ENCODE peak calls at places on chromosomes 16 and 17, in six cellular contexts. O is neuronal stem cell, X is IMR-90, M is H9, A is H1, L is trophoblast cell. H is an unnamed sample.

GRCh38 chr16:11354733-11355574 is 9.7 kb downstream of the RMI2 start:
- DNase-seq in L (no peak), X (peak; percentile 92), A (no peak), O (no peak), M (no peak), H (peak; percentile 73)

GRCh38 chr17:63774982-63775290 is 966 bp downstream of the DDX42 start:
- DNase-seq in A (no peak), O (no peak), L (no peak), M (no peak), X (peak; percentile 21), H (peak; percentile 41)

GRCh38 chr17:48930435-48930873 is 14.2 kb downstream of the SNF8 start:
- DNase-seq in X (no peak), O (no peak), A (no peak), M (no peak), L (no peak), H (no peak)

GRCh38 chr16:28182183-28182582 is 29.6 kb downstream of the XPO6 start:
- DNase-seq in X (peak; percentile 66), A (no peak), O (no peak), M (no peak), L (peak; percentile 20), H (peak; percentile 45)

GRCh38 chr17:31825961-31826691 is 32.9 kb downstream of the COPRS start:
- DNase-seq in X (peak; percentile 34), M (no peak), O (no peak), A (no peak), L (no peak), H (no peak)

GRCh38 chr16:70472786-70473433 is 18.5 kb downstream of the FCSK start:
- DNase-seq in M (no peak), L (no peak), A (no peak), X (no peak), O (no peak), H (no peak)

GRCh38 chr17:7122386-7122785 is 7.8 kb upstream of the ASGR2 start:
- DNase-seq in A (no peak), L (no peak), O (no peak), M (no peak), X (peak; percentile 28), H (no peak)

GRCh38 chr17:59725691-59726090 is 18.2 kb downstream of the VMP1 start:
- DNase-seq in M (no peak), X (no peak), L (no peak), O (no peak), A (no peak), H (no peak)

GRCh38 chr17:59675231-59675630 is 32.0 kb downstream of the PTRH2 start:
- DNase-seq in A (no peak), X (no peak), M (no peak), O (no peak), L (no peak), H (no peak)

GRCh38 chr17:3867106-3867505 is 21.1 kb upstream of the NCBP3 start:
- DNase-seq in M (no peak), A (no peak), L (no peak), X (no peak), O (no peak), H (no peak)

GRCh38 chr16:25126820-25127232 is 15.3 kb downstream of the LCMT1 start:
- DNase-seq in M (no peak), O (no peak), A (no peak), X (peak; percentile 91), L (peak; percentile 16), H (peak; percentile 72)

DNA sequence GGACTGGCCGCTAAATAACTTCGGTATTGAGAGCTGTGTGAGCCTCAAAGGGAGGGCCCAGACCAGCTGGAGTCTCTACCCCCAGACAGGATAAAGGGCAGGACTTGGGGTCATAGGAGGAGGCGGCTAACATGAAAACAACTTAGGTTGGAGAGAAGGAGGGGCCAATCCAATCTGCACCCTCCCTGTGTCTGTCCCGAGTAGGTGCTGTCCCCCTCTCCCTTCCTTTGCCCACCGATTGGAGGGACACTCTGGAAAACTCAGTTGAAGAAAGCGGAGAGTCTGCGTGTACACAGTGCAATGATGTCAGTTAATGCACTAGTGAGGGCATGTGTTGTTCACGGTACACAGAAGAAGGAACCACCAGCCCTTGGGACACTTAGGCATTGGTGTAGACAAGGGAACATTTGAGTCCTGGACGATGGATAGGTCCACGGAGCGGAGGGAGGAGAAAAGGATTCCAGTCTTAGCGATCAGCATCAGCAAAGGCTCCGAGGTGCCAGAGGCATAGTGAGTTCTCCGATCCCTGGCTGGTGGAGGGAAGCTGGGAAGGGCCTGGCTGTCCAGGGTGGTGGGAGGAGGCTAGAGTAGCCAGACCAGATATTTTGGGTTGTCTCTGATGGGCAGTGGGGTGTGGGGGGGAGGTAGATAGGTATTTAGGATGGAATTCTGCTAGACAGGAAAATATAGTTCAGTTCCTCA is 761 bp downstream of the NOL3 start:
- DNase-seq in X (peak; percentile 41), O (no peak), L (no peak), M (no peak), A (no peak), H (peak; percentile 70)
- H2AFZ ChIP-seq in X (peak overlapping the region; percentile 92), O (peak overlapping the region; percentile 87), L (peak overlapping the region; percentile 47), M (no peak overlapping the region), A (peak overlapping the region; percentile 67), H (no peak overlapping the region)

GRCh38 chr16:64165368-64165767 is 956.5 kb downstream of the CDH11 start:
- DNase-seq in M (no peak), L (no peak), A (no peak), X (no peak), O (no peak), H (no peak)

GRCh38 chr16:64158941-64159588 is 962.8 kb downstream of the CDH11 start:
- DNase-seq in M (no peak), A (no peak), O (no peak), X (no peak), L (no peak), H (no peak)

GRCh38 chr16:64162613-64163375 is 959.1 kb downstream of the CDH11 start:
- DNase-seq in M (no peak), O (no peak), L (no peak), A (no peak), X (no peak), H (no peak)

GRCh38 chr16:64159986-64160385 is 961.9 kb downstream of the CDH11 start:
- DNase-seq in X (no peak), L (no peak), A (no peak), O (no peak), M (no peak), H (no peak)
- H2BK120ac ChIP-seq in X (no peak overlapping the region), L (no peak overlapping the region), A (no peak overlapping the region), O (no peak overlapping the region), M (no peak overlapping the region), H (no peak overlapping the region)

GRCh38 chr17:42920922-42921321 is 20.3 kb downstream of the G6PC1 start:
- DNase-seq in X (no peak), M (no peak), L (no peak), O (no peak), A (no peak), H (no peak)
- H2AFZ ChIP-seq in X (no peak overlapping the region), M (no peak overlapping the region), L (no peak overlapping the region), O (no peak overlapping the region), A (peak overlapping the region; percentile 27), H (no peak overlapping the region)

GRCh38 chr17:78185981-78186688 is 717 bp downstream of the TK1 start:
- DNase-seq in L (no peak), A (no peak), M (no peak), O (no peak), X (no peak), H (peak; percentile 18)
- H2BK120ac ChIP-seq in L (no peak overlapping the region), A (no peak overlapping the region), M (no peak overlapping the region), O (no peak overlapping the region), X (no peak overlapping the region), H (no peak overlapping the region)

GRCh38 chr17:47232465-47232864 is 21.2 kb upstream of the ITGB3 start:
- DNase-seq in O (no peak), M (no peak), L (no peak), A (no peak), X (no peak), H (no peak)

GRCh38 chr17:47229535-47230443 is 20.6 kb downstream of the MYL4 start:
- DNase-seq in X (peak; percentile 96), A (peak; percentile 83), M (peak; percentile 94), O (peak; percentile 82), L (peak; percentile 93), H (peak; percentile 97)

GRCh38 chr17:47231866-47232265 is 21.8 kb upstream of the ITGB3 start:
- DNase-seq in L (no peak), X (no peak), O (no peak), M (no peak), A (no peak), H (no peak)

GRCh38 chr17:47231334-47231733 is 22.2 kb downstream of the MYL4 start:
- DNase-seq in L (no peak), A (no peak), X (no peak), O (no peak), M (no peak), H (no peak)

DNA sequence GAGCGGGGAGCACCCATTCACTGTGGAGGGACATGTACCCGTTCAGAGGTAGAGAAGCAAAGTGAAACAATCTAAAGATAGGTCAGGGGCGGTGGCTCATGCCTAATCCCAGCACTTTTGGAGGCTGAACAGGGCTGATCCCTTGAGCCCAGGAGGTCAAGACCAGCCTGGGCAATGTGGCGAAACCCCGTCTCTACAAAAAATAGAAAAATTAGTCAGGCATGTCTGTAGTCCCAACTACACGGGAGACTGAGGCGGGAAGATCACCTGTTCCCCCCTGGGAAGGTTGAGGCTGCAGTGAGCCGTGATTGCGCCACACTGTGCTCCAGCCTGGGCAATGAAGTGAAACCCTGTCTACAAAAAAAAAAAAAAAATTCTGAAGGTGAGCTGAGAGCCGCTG is 21.7 kb downstream of the MYL4 start:
- DNase-seq in L (no peak), X (no peak), O (no peak), M (no peak), A (no peak), H (no peak)
- H2AFZ ChIP-seq in L (no peak overlapping the region), X (no peak overlapping the region), O (no peak overlapping the region), M (no peak overlapping the region), A (no peak overlapping the region), H (no peak overlapping the region)

GRCh38 chr16:85201566-85201965 is 89.3 kb upstream of the CIBAR2 start:
- DNase-seq in M (no peak), X (peak; percentile 46), L (no peak), O (no peak), A (no peak), H (no peak)

GRCh38 chr16:85200471-85201278 is 88.4 kb upstream of the CIBAR2 start:
- DNase-seq in L (peak; percentile 85), A (no peak), X (no peak), O (no peak), M (no peak), H (peak; percentile 56)

GRCh38 chr16:85203462-85203813 is 91.2 kb upstream of the CIBAR2 start:
- DNase-seq in L (no peak), X (no peak), A (no peak), O (no peak), M (no peak), H (no peak)

GRCh38 chr16:85202631-85203461 is 90.6 kb upstream of the CIBAR2 start:
- DNase-seq in O (peak; percentile 48), A (no peak), X (peak; percentile 96), L (no peak), M (peak; percentile 78), H (peak; percentile 95)

GRCh38 chr16:85202051-85202601 is 89.9 kb upstream of the CIBAR2 start:
- DNase-seq in L (no peak), M (no peak), X (no peak), A (peak; percentile 62), O (no peak), H (no peak)
- H2BK120ac ChIP-seq in L (peak overlapping the region; percentile 61), M (no peak overlapping the region), X (peak overlapping the region; percentile 78), A (no peak overlapping the region), O (peak overlapping the region; percentile 58), H (peak overlapping the region; percentile 97)